ENCODE peak calls at places on chromosomes 16 and 17, in six cellular contexts. T is Karpas-422, C is neural progenitor cell, W is neuronal stem cell, R is fibroblast of lung, S is H9. N is an unnamed sample.
A peak's percentile ranks its signal among the peaks of the same experiment; 100 is the strongest.

GRCh38 chr17:39812466-39812865 is 51.6 kb downstream of the IKZF3 start:
- DNase-seq in T (no peak), C (no peak), W (no peak), R (no peak), S (no peak), N (no peak)

GRCh38 chr16:69106491-69107291 is 1.2 kb downstream of the HAS3 start:
- DNase-seq in T (no peak), C (peak; percentile 76), W (peak; percentile 51), R (no peak), S (peak; percentile 66), N (no peak)

GRCh38 chr17:5509482-5509881 is 23.1 kb downstream of the MIS12 start:
- DNase-seq in T (no peak), C (no peak), W (no peak), R (peak; percentile 85), S (peak; percentile 12), N (no peak)

GRCh38 chr17:10836145-10836544 is 1.7 kb downstream of the PIRT start:
- DNase-seq in T (no peak), C (no peak), W (no peak), R (no peak), S (no peak), N (no peak)

GRCh38 chr17:71963791-71964190 is 157.0 kb upstream of the SOX9 start:
- DNase-seq in T (no peak), C (no peak), W (no peak), R (no peak), S (no peak), N (no peak)

GRCh38 chr16:49484454-49484853 is 110.8 kb downstream of the C16orf78 start:
- DNase-seq in T (peak; percentile 74), C (peak; percentile 86), W (peak; percentile 42), R (no peak), S (peak; percentile 88), N (no peak)

GRCh38 chr16:80746231-80746630 is 58.2 kb downstream of the CDYL2 start:
- DNase-seq in T (no peak), C (no peak), W (no peak), R (peak; percentile 9), S (no peak), N (no peak)

GRCh38 chr16:4426021-4426684 is 485 bp downstream of the DNAJA3 start:
- DNase-seq in T (no peak), C (no peak), W (no peak), R (no peak), S (no peak), N (no peak)

GRCh38 chr17:7077911-7078546 is 2.0 kb downstream of the CLEC10A start:
- DNase-seq in T (no peak), C (no peak), W (no peak), R (no peak), S (no peak), N (no peak)

GRCh38 chr16:88445583-88445960 is 7.5 kb upstream of the ZFPM1 start:
- DNase-seq in T (no peak), C (no peak), W (no peak), R (no peak), S (no peak), N (no peak)

GRCh38 chr16:72876221-72876620 is 171.7 kb downstream of the ZFHX3 start:
- DNase-seq in T (no peak), C (no peak), W (no peak), R (peak; percentile 96), S (no peak), N (peak; percentile 85)

GRCh38 chr17:17526369-17526768 is 30.2 kb upstream of the RASD1 start:
- DNase-seq in T (no peak), C (no peak), W (no peak), R (no peak), S (no peak), N (no peak)

GRCh38 chr17:39735882-39736281 is 1.9 kb upstream of the GRB7 start:
- DNase-seq in T (no peak), C (no peak), W (no peak), R (no peak), S (no peak), N (no peak)

GRCh38 chr17:55769625-55770000 is 18.8 kb downstream of the PCTP start:
- DNase-seq in T (no peak), C (no peak), W (no peak), R (peak; percentile 38), S (no peak), N (no peak)

GRCh38 chr17:1002771-1003555 is 6.0 kb downstream of the TIMM22 start:
- DNase-seq in T (no peak), C (no peak), W (no peak), R (peak; percentile 76), S (no peak), N (no peak)

GRCh38 chr16:50303041-50303604 is 36.8 kb downstream of the ADCY7 start:
- DNase-seq in T (no peak), C (no peak), W (no peak), R (peak; percentile 84), S (peak; percentile 19), N (no peak)

GRCh38 chr16:20383106-20384029 is 21.2 kb downstream of the PDILT start:
- DNase-seq in T (peak; percentile 88), C (peak; percentile 86), W (peak; percentile 72), R (peak; percentile 34), S (peak; percentile 88), N (peak; percentile 65)

GRCh38 chr16:57676624-57677085 is 8.5 kb downstream of the ADGRG3 start:
- DNase-seq in T (no peak), C (no peak), W (no peak), R (no peak), S (no peak), N (no peak)

GRCh38 chr16:80564394-80564793 is 23.6 kb downstream of the DYNLRB2 start:
- DNase-seq in T (no peak), C (no peak), W (no peak), R (no peak), S (no peak), N (no peak)

GRCh38 chr16:26795184-26795583 is 271.5 kb upstream of the C16orf82 start:
- DNase-seq in T (peak; percentile 70), C (peak; percentile 56), W (no peak), R (no peak), S (peak; percentile 42), N (peak; percentile 20)

GRCh38 chr16:69858196-69859104 is 92.7 kb upstream of the CLEC18A start:
- DNase-seq in T (no peak), C (no peak), W (no peak), R (no peak), S (no peak), N (peak; percentile 23)

GRCh38 chr16:67966549-67967182 is 1.8 kb downstream of the SLC12A4 start:
- DNase-seq in T (no peak), C (peak; percentile 31), W (no peak), R (peak; percentile 57), S (peak; percentile 88), N (no peak)

GRCh38 chr16:49492090-49492801 is 118.6 kb downstream of the C16orf78 start:
- DNase-seq in T (peak; percentile 69), C (peak; percentile 83), W (peak; percentile 62), R (peak; percentile 9), S (peak; percentile 80), N (no peak)

GRCh38 chr17:16258916-16259315 is 41.9 kb downstream of the PIGL start:
- DNase-seq in T (no peak), C (no peak), W (no peak), R (no peak), S (no peak), N (no peak)

GRCh38 chr16:52470601-52471000 is 76.3 kb downstream of the TOX3 start:
- DNase-seq in T (no peak), C (no peak), W (no peak), R (no peak), S (peak; percentile 47), N (no peak)

GRCh38 chr16:88315543-88316105 is 67.1 kb upstream of the ZNF469 start:
- DNase-seq in T (no peak), C (no peak), W (no peak), R (peak; percentile 76), S (no peak), N (no peak)

DNA sequence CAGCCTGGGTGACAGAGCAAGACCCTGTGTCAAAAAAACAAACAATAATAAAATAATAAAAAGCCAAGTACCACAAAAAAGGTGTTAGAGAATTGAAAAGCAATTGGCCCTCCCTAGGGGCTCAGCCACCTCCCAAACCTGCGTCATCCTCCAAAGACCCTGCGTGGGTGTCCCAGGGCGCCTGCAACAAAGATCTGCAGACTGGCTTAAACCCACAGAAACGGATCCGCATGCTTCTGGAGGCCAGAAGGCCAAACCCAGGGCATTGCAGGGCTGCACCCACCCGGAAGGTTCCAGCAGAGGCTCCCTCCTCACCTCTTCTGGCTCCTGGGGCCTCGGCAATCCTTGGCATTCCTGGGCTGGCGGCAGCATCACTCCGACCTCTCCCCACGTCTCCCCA is 1.5 kb downstream of the ENPP7 start:
- DNase-seq in T (no peak), C (no peak), W (no peak), R (no peak), S (no peak), N (no peak)
- H2AFZ ChIP-seq in T (no peak overlapping the region), C (no peak overlapping the region), W (peak overlapping the region; percentile 45), R (no peak overlapping the region), S (no peak overlapping the region), N (no peak overlapping the region)

GRCh38 chr17:75877752-75878173 is 618 bp downstream of the TRIM47 start:
- DNase-seq in T (peak; percentile 91), C (peak; percentile 93), W (peak; percentile 61), R (peak; percentile 72), S (peak; percentile 85), N (peak; percentile 32)
- H3K9ac ChIP-seq in T (peak overlapping the region; percentile 87), C (no peak overlapping the region), W (peak overlapping the region; percentile 77), R (peak overlapping the region; percentile 58), S (no peak overlapping the region), N (no peak overlapping the region)

GRCh38 chr17:19766016-19766415 is 17.9 kb upstream of the ALDH3A1 start:
- DNase-seq in T (no peak), C (no peak), W (no peak), R (no peak), S (no peak), N (no peak)
- H2AFZ ChIP-seq in T (no peak overlapping the region), C (no peak overlapping the region), W (no peak overlapping the region), R (no peak overlapping the region), S (no peak overlapping the region), N (no peak overlapping the region)

GRCh38 chr17:78707923-78708322 is 74.2 kb downstream of the CYTH1 start:
- DNase-seq in T (no peak), C (no peak), W (no peak), R (no peak), S (no peak), N (no peak)

GRCh38 chr17:78710607-78711006 is 71.5 kb downstream of the CYTH1 start:
- DNase-seq in T (no peak), C (no peak), W (no peak), R (no peak), S (no peak), N (no peak)

GRCh38 chr17:78708510-78708973 is 73.5 kb downstream of the CYTH1 start:
- DNase-seq in T (peak; percentile 91), C (peak; percentile 85), W (peak; percentile 55), R (peak; percentile 74), S (peak; percentile 83), N (peak; percentile 67)

GRCh38 chr17:78709119-78709681 is 72.9 kb downstream of the CYTH1 start:
- DNase-seq in T (no peak), C (no peak), W (no peak), R (no peak), S (no peak), N (no peak)

DNA sequence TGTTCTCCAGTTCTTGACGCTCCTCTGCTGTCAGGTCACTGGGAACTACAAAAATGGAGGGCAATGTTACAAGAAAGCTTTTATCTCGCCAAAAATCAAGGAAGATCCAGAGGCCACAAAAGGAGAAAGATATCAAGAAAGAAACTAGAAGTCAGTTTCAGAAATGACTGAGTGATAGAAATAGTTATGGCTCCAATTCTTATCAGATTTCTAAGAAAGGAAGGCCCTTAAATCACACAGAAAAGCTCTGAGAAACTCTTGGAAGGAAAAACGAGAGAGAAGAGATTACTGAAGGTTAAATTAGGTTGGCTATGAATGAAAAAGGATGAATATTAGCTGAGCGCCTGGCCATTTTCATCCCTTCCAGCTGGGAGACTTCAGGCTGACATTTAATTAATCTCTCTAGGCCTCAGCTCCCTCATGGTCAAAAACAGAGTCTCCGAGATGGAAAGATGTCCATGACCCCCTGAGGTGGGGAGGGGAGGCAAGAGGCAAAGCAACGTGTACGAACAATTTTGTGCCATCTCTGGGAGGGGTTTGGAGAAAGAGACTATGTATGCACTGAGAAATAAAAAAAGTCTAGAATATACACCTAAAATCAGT is 72.3 kb downstream of the CYTH1 start:
- DNase-seq in T (no peak), C (no peak), W (no peak), R (no peak), S (no peak), N (no peak)
- H3K9ac ChIP-seq in T (no peak overlapping the region), C (no peak overlapping the region), W (no peak overlapping the region), R (no peak overlapping the region), S (no peak overlapping the region), N (no peak overlapping the region)

N was measured in DND-41.